ENCODE peak calls at places on chromosomes 6 and 20, in five cellular contexts. R is T-helper 9 cell, T is lower lobe of right lung, U is neural progenitor cell, E is progenitor cell of endocrine pancreas. G is an unnamed sample.

GRCh38 chr6:46323966-46324622 is 153.3 kb upstream of the ENPP5 start:
- DNase-seq in U (no peak), T (no peak), R (no peak), E (no peak), G (no peak)

GRCh38 chr6:166656269-166657206 is 29.5 kb upstream of the RPS6KA2 start:
- DNase-seq in R (no peak), U (peak; percentile 23), T (no peak), E (no peak), G (no peak)

GRCh38 chr20:36391456-36391855 is 85.3 kb downstream of the DLGAP4 start:
- DNase-seq in E (no peak), U (no peak), T (no peak), R (no peak), G (no peak)

GRCh38 chr20:5539656-5540055 is 210.5 kb upstream of the SHLD1 start:
- DNase-seq in U (no peak), E (no peak), R (no peak), T (no peak), G (no peak)

GRCh38 chr6:42268835-42269204 is 51.2 kb upstream of the MRPS10 start:
- DNase-seq in E (no peak), T (no peak), R (no peak), U (no peak), G (no peak)

GRCh38 chr20:20410678-20411077 is 42.8 kb downstream of the INSM1 start:
- DNase-seq in U (peak; percentile 87), R (no peak), T (no peak), E (no peak), G (no peak)

GRCh38 chr6:138086573-138087196 is 20.5 kb downstream of the PERP start:
- DNase-seq in U (no peak), R (no peak), T (no peak), E (peak; percentile 21), G (no peak)

GRCh38 chr6:33787954-33788693 is 806 bp downstream of the LEMD2 start:
- DNase-seq in E (no peak), U (peak; percentile 54), T (peak; percentile 85), R (peak; percentile 34), G (peak; percentile 57)

GRCh38 chr20:52476074-52476751 is 284.6 kb upstream of the ZFP64 start:
- DNase-seq in U (no peak), E (no peak), T (no peak), R (no peak), G (no peak)

GRCh38 chr6:131694832-131695426 is 6.3 kb downstream of the OR2A4 start:
- DNase-seq in R (no peak), U (peak; percentile 88), T (no peak), E (peak; percentile 49), G (no peak)